ENCODE peak calls at places on chromosomes 1 and 21, in four cellular contexts. One of them, this sample, is unnamed.

GRCh38 chr1:235073968-235074334 is 54.7 kb downstream of the TOMM20 start:
- DNase-seq in spleen: no peak
- DNase-seq in endothelial cell of umbilical vein: no peak
- DNase-seq in GM23338: no peak
- DNase-seq in this sample: no peak

GRCh38 chr1:190119683-190120082 is 358.0 kb downstream of the BRINP3 start:
- DNase-seq in endothelial cell of umbilical vein: no peak
- DNase-seq in spleen: no peak
- DNase-seq in GM23338: peak
- DNase-seq in this sample: no peak

GRCh38 chr1:231724041-231724440 is 97.5 kb downstream of the DISC1 start:
- DNase-seq in spleen: no peak
- DNase-seq in GM23338: no peak
- DNase-seq in endothelial cell of umbilical vein: no peak
- DNase-seq in this sample: no peak

GRCh38 chr21:32364801-32365200 is 28.0 kb downstream of the URB1 start:
- DNase-seq in endothelial cell of umbilical vein: no peak
- DNase-seq in spleen: no peak
- DNase-seq in GM23338: peak
- DNase-seq in this sample: no peak

GRCh38 chr21:15826147-15826780 is 96.5 kb downstream of the USP25 start:
- DNase-seq in GM23338: peak
- DNase-seq in spleen: no peak
- DNase-seq in endothelial cell of umbilical vein: peak
- DNase-seq in this sample: no peak

GRCh38 chr21:31624181-31624580 is 35.3 kb upstream of the SOD1 start:
- DNase-seq in GM23338: no peak
- DNase-seq in spleen: no peak
- DNase-seq in endothelial cell of umbilical vein: no peak
- DNase-seq in this sample: no peak

GRCh38 chr21:21818898-21819297 is 820.7 kb downstream of the NCAM2 start:
- DNase-seq in spleen: no peak
- DNase-seq in GM23338: no peak
- DNase-seq in endothelial cell of umbilical vein: no peak
- DNase-seq in this sample: no peak

GRCh38 chr1:160204526-160205241 is 500 bp upstream of the PEA15 start:
- DNase-seq in spleen: peak
- DNase-seq in GM23338: no peak
- DNase-seq in endothelial cell of umbilical vein: no peak
- DNase-seq in this sample: no peak

GRCh38 chr21:32172106-32172505 is 106.7 kb downstream of the MIS18A start:
- DNase-seq in spleen: no peak
- DNase-seq in GM23338: no peak
- DNase-seq in endothelial cell of umbilical vein: no peak
- DNase-seq in this sample: no peak

GRCh38 chr1:114299331-114300005 is 145.8 kb upstream of the SYT6 start:
- DNase-seq in endothelial cell of umbilical vein: no peak
- DNase-seq in spleen: no peak
- DNase-seq in GM23338: no peak
- DNase-seq in this sample: no peak

GRCh38 chr1:242454262-242455051 is 70.0 kb downstream of the PLD5 start:
- DNase-seq in endothelial cell of umbilical vein: peak
- DNase-seq in spleen: no peak
- DNase-seq in GM23338: peak
- DNase-seq in this sample: no peak

GRCh38 chr1:234149217-234149616 is 224.0 kb upstream of the COA6 start:
- DNase-seq in spleen: no peak
- DNase-seq in GM23338: no peak
- DNase-seq in endothelial cell of umbilical vein: no peak
- DNase-seq in this sample: no peak

GRCh38 chr1:165235777-165236285 is 120.7 kb downstream of the LMX1A start:
- DNase-seq in endothelial cell of umbilical vein: no peak
- DNase-seq in GM23338: peak
- DNase-seq in spleen: no peak
- DNase-seq in this sample: no peak

GRCh38 chr1:26288311-26288941 is 8.5 kb downstream of the SH3BGRL3 start:
- DNase-seq in GM23338: no peak
- DNase-seq in spleen: peak
- DNase-seq in endothelial cell of umbilical vein: no peak
- DNase-seq in this sample: no peak

GRCh38 chr1:39105061-39105840 is 79.1 kb downstream of the NDUFS5 start:
- DNase-seq in spleen: peak
- DNase-seq in endothelial cell of umbilical vein: peak
- DNase-seq in GM23338: peak
- DNase-seq in this sample: no peak

GRCh38 chr1:45769261-45769932 is 18.9 kb upstream of the IPP start:
- DNase-seq in endothelial cell of umbilical vein: no peak
- DNase-seq in spleen: no peak
- DNase-seq in GM23338: peak
- DNase-seq in this sample: no peak

GRCh38 chr1:13864760-13865159 is 164.8 kb downstream of the PRDM2 start:
- DNase-seq in GM23338: no peak
- DNase-seq in spleen: no peak
- DNase-seq in endothelial cell of umbilical vein: no peak
- DNase-seq in this sample: no peak

GRCh38 chr1:222370911-222371717 is 176.8 kb downstream of the HHIPL2 start:
- DNase-seq in endothelial cell of umbilical vein: no peak
- DNase-seq in spleen: no peak
- DNase-seq in GM23338: no peak
- DNase-seq in this sample: no peak

GRCh38 chr1:41360074-41361027 is 883 bp upstream of the FOXO6 start:
- DNase-seq in GM23338: peak
- DNase-seq in endothelial cell of umbilical vein: no peak
- DNase-seq in spleen: peak
- DNase-seq in this sample: no peak

GRCh38 chr1:215052656-215053055 is 29.9 kb upstream of the KCNK2 start:
- DNase-seq in spleen: no peak
- DNase-seq in GM23338: no peak
- DNase-seq in endothelial cell of umbilical vein: no peak
- DNase-seq in this sample: no peak

GRCh38 chr1:230306158-230306557 is 120.0 kb downstream of the PGBD5 start:
- DNase-seq in endothelial cell of umbilical vein: no peak
- DNase-seq in spleen: peak
- DNase-seq in GM23338: no peak
- DNase-seq in this sample: no peak

GRCh38 chr21:29218749-29219148 is 80.0 kb upstream of the BACH1 start:
- DNase-seq in endothelial cell of umbilical vein: no peak
- DNase-seq in spleen: no peak
- DNase-seq in GM23338: no peak
- DNase-seq in this sample: no peak

GRCh38 chr21:34075099-34075425 is 1.7 kb downstream of the MRPS6 start:
- DNase-seq in GM23338: no peak
- DNase-seq in endothelial cell of umbilical vein: no peak
- DNase-seq in spleen: no peak
- DNase-seq in this sample: no peak

GRCh38 chr1:145956776-145957442 is 908 bp downstream of the LIX1L start:
- DNase-seq in endothelial cell of umbilical vein: peak
- DNase-seq in spleen: no peak
- DNase-seq in GM23338: no peak
- DNase-seq in this sample: no peak

GRCh38 chr1:34296059-34296458 is 119.4 kb downstream of the C1orf94 start:
- DNase-seq in GM23338: no peak
- DNase-seq in spleen: no peak
- DNase-seq in endothelial cell of umbilical vein: no peak
- DNase-seq in this sample: no peak
- TF ChIP-seq POLR2AphosphoS5 in GM23338: no peak
- TF ChIP-seq POLR2AphosphoS5 in spleen: no peak
- TF ChIP-seq POLR2AphosphoS5 in endothelial cell of umbilical vein: no peak
- TF ChIP-seq POLR2AphosphoS5 in this sample: no peak

GRCh38 chr1:11069233-11069950 is 9.6 kb upstream of the SRM start:
- DNase-seq in endothelial cell of umbilical vein: no peak
- DNase-seq in GM23338: no peak
- DNase-seq in spleen: peak
- DNase-seq in this sample: no peak

GRCh38 chr1:11064942-11065341 is 5.1 kb upstream of the SRM start:
- DNase-seq in endothelial cell of umbilical vein: no peak
- DNase-seq in GM23338: no peak
- DNase-seq in spleen: peak
- DNase-seq in this sample: no peak

GRCh38 chr1:11065796-11066195 is 6.0 kb upstream of the SRM start:
- DNase-seq in spleen: no peak
- DNase-seq in GM23338: no peak
- DNase-seq in endothelial cell of umbilical vein: no peak
- DNase-seq in this sample: no peak

GRCh38 chr1:11068556-11069232 is 8.9 kb upstream of the SRM start:
- DNase-seq in endothelial cell of umbilical vein: no peak
- DNase-seq in spleen: peak
- DNase-seq in GM23338: no peak
- DNase-seq in this sample: no peak

DNA sequence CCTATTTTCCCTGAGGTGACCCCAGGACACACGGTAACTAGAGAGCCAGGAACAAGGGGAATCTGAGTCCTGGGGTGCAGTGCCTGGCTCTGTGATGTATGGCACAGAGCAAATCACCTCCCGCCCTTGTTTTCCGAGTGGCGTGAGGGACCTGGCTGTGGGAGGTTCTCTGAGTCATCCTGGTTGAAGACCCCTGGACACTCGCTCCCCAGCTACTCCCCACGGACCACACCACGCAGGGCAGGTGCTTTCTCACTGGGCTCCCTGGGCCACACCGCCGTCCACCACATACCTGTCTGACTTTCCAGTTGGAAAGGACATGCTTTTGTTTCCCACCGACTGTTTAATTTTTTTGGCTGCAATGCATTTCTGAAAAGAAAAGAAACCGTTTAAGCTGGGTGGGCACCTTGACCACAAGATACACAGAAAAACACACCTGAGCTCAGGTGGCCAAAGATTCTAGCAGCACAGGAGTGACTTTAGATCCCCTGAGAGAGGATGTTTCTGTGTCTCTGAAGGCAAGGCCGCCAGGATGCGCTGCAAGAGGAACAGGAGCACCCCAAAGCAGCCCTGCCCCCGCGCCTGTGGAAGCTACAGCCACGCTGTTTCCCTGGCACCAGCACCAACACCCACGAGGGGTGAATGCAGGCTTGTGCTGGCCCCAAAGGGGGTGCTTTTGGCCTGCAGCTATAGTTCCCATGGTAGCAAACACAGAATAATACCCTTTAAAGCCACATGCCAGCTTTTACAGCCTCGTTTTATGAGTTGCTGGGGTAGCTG is 8.1 kb upstream of the SRM start:
- DNase-seq in endothelial cell of umbilical vein: no peak
- DNase-seq in GM23338: no peak
- DNase-seq in spleen: peak
- DNase-seq in this sample: no peak
- TF ChIP-seq POLR2AphosphoS5 in endothelial cell of umbilical vein: no peak
- TF ChIP-seq POLR2AphosphoS5 in GM23338: no peak
- TF ChIP-seq POLR2AphosphoS5 in spleen: peak
- TF ChIP-seq POLR2AphosphoS5 in this sample: no peak

GRCh38 chr1:30753660-30754123 is 3.9 kb downstream of the LAPTM5 start:
- DNase-seq in GM23338: no peak
- DNase-seq in spleen: no peak
- DNase-seq in endothelial cell of umbilical vein: no peak
- DNase-seq in this sample: no peak
- TF ChIP-seq POLR2AphosphoS5 in GM23338: no peak
- TF ChIP-seq POLR2AphosphoS5 in spleen: peak
- TF ChIP-seq POLR2AphosphoS5 in endothelial cell of umbilical vein: no peak
- TF ChIP-seq POLR2AphosphoS5 in this sample: no peak

GRCh38 chr1:207333620-207334019 is 12.1 kb downstream of the CD55 start:
- DNase-seq in endothelial cell of umbilical vein: no peak
- DNase-seq in spleen: no peak
- DNase-seq in GM23338: no peak
- DNase-seq in this sample: no peak

GRCh38 chr1:207342351-207342750 is 20.9 kb downstream of the CD55 start:
- DNase-seq in GM23338: no peak
- DNase-seq in spleen: no peak
- DNase-seq in endothelial cell of umbilical vein: no peak
- DNase-seq in this sample: no peak

GRCh38 chr1:207335695-207336363 is 14.4 kb downstream of the CD55 start:
- DNase-seq in GM23338: peak
- DNase-seq in spleen: no peak
- DNase-seq in endothelial cell of umbilical vein: no peak
- DNase-seq in this sample: no peak

GRCh38 chr1:207336559-207337467 is 15.3 kb downstream of the CD55 start:
- DNase-seq in GM23338: no peak
- DNase-seq in spleen: no peak
- DNase-seq in endothelial cell of umbilical vein: no peak
- DNase-seq in this sample: no peak
- TF ChIP-seq POLR2AphosphoS5 in GM23338: no peak
- TF ChIP-seq POLR2AphosphoS5 in spleen: no peak
- TF ChIP-seq POLR2AphosphoS5 in endothelial cell of umbilical vein: no peak
- TF ChIP-seq POLR2AphosphoS5 in this sample: no peak

DNA sequence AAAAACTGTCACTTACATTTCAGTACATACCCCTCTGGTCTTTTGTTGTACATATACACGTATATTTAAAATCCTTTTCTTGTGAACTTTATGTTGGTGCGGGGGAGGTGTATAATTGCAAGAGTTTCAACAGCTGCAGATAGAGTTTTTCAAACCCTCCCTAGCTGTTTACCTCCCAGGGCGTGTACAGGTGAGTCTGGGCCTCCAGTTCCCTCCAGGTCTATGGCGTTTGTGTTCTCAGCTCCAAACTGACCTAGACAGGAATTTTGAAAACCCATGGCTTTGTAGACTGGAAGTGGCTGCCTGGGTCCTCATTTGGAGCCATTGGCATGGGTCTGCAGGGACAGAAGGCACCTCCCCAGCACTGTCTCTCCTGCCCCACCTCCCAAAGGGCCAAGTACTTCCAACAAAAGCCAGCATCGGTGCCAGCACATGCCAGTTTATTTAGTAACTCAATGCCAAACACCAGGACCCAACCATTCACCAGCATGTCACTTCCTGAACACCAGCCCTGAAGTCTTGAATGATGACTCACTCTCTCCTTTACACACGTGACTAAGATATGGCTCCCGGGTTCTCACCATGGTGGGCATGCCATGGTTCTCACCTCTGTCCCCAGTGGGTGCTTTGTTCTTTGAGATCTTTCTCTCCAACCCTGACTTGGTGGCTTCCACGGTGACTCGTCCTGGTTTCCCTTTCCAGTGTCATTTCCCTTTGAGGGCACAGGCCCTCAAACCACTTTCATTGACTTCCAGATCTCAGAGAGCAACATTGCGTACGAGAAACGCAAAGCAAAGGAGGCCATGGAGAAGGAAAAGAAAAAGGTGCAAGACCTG is 57.3 kb upstream of the EFHD2 start:
- DNase-seq in endothelial cell of umbilical vein: peak
- DNase-seq in GM23338: no peak
- DNase-seq in spleen: no peak
- DNase-seq in this sample: no peak
- TF ChIP-seq POLR2AphosphoS5 in endothelial cell of umbilical vein: peak
- TF ChIP-seq POLR2AphosphoS5 in GM23338: no peak
- TF ChIP-seq POLR2AphosphoS5 in spleen: no peak
- TF ChIP-seq POLR2AphosphoS5 in this sample: no peak

GRCh38 chr1:205504311-205505075 is at the start of gene CDK18:
- DNase-seq in spleen: peak
- DNase-seq in endothelial cell of umbilical vein: no peak
- DNase-seq in GM23338: peak
- DNase-seq in this sample: no peak
- TF ChIP-seq POLR2AphosphoS5 in spleen: peak
- TF ChIP-seq POLR2AphosphoS5 in endothelial cell of umbilical vein: no peak
- TF ChIP-seq POLR2AphosphoS5 in GM23338: peak
- TF ChIP-seq POLR2AphosphoS5 in this sample: no peak

GRCh38 chr21:45448283-45448809 is 43.4 kb downstream of the COL18A1 start:
- DNase-seq in endothelial cell of umbilical vein: no peak
- DNase-seq in spleen: no peak
- DNase-seq in GM23338: no peak
- DNase-seq in this sample: no peak
- TF ChIP-seq POLR2AphosphoS5 in endothelial cell of umbilical vein: no peak
- TF ChIP-seq POLR2AphosphoS5 in spleen: no peak
- TF ChIP-seq POLR2AphosphoS5 in GM23338: no peak
- TF ChIP-seq POLR2AphosphoS5 in this sample: peak